ENCODE peak calls at places on chromosomes 1 and 21, in four cellular contexts. R is K562, C is HepG2, F is GM12878. J is an unnamed sample.

GRCh38 chr1:187725216-187725615 is 896.5 kb downstream of the PLA2G4A start:
- DNase-seq in F (no peak), C (no peak), R (no peak), J (no peak)

GRCh38 chr21:45575993-45576837 is 34.0 kb upstream of the SLC19A1 start:
- DNase-seq in R (no peak), C (no peak), F (no peak), J (no peak)

GRCh38 chr1:20719871-20720620 is 2.2 kb upstream of the KIF17 start:
- DNase-seq in F (no peak), C (no peak), R (no peak), J (no peak)

GRCh38 chr1:68449901-68450300 is at the start of gene RPE65:
- DNase-seq in F (no peak), C (no peak), R (no peak), J (no peak)

GRCh38 chr1:30682396-30683275 is 40.7 kb downstream of the MATN1 start:
- DNase-seq in R (no peak), C (no peak), F (no peak), J (no peak)

GRCh38 chr1:15843826-15844572 is 3.5 kb upstream of the SPEN start:
- DNase-seq in C (no peak), R (no peak), F (no peak), J (no peak)

GRCh38 chr1:113576271-113576670 is 183.0 kb downstream of the PHTF1 start:
- DNase-seq in C (no peak), R (no peak), F (no peak), J (no peak)

GRCh38 chr21:35367558-35367957 is 318.5 kb upstream of the RUNX1 start:
- DNase-seq in C (no peak), R (no peak), F (no peak), J (no peak)

GRCh38 chr1:50610563-50610962 is 187.3 kb upstream of the DMRTA2 start:
- DNase-seq in R (no peak), F (peak), C (no peak), J (no peak)

GRCh38 chr1:32701421-32701911 is 1.1 kb downstream of the SYNC start:
- DNase-seq in F (no peak), C (no peak), R (no peak), J (no peak)

GRCh38 chr21:41830764-41831452 is 48.2 kb downstream of the PRDM15 start:
- DNase-seq in R (no peak), F (no peak), C (no peak), J (no peak)

GRCh38 chr1:19091539-19091938 is 118.5 kb downstream of the UBR4 start:
- DNase-seq in F (no peak), R (no peak), C (no peak), J (no peak)

GRCh38 chr1:8913457-8913856 is 32.2 kb upstream of the CA6 start:
- DNase-seq in F (no peak), C (peak), R (no peak), J (no peak)

GRCh38 chr1:8950309-8950708 is 4.6 kb downstream of the CA6 start:
- DNase-seq in C (no peak), F (no peak), R (no peak), J (no peak)

GRCh38 chr1:156601122-156601830 is at the start of gene GPATCH4:
- DNase-seq in C (peak), F (no peak), R (peak), J (peak)

GRCh38 chr1:146032613-146033219 is 11.2 kb upstream of the HJV start:
- DNase-seq in F (peak), C (peak), R (peak), J (no peak)

GRCh38 chr1:59879556-59879955 is 47.0 kb downstream of the CYP2J2 start:
- DNase-seq in C (peak), F (no peak), R (peak), J (peak)

GRCh38 chr1:237013608-237014007 is 9.4 kb upstream of the MT1HL1 start:
- DNase-seq in C (no peak), R (no peak), F (no peak), J (peak)

GRCh38 chr1:214550339-214551051 is 907 bp downstream of the PTPN14 start:
- DNase-seq in F (no peak), R (no peak), C (no peak), J (peak)

GRCh38 chr1:242147096-242147976 is 148.4 kb upstream of the MAP1LC3C start:
- DNase-seq in F (no peak), C (no peak), R (no peak), J (peak)

GRCh38 chr1:37752583-37753471 is 12.1 kb downstream of the EPHA10 start:
- DNase-seq in R (peak), C (no peak), F (no peak), J (peak)

GRCh38 chr1:227892930-227893695 is 54.6 kb downstream of the WNT9A start:
- DNase-seq in R (no peak), F (no peak), C (no peak), J (no peak)

GRCh38 chr1:89532228-89532627 is 7.6 kb downstream of the LRRC8B start:
- DNase-seq in R (no peak), F (no peak), C (no peak), J (no peak)

GRCh38 chr1:119276558-119276957 is 92.0 kb upstream of the HAO2 start:
- DNase-seq in F (no peak), C (no peak), R (no peak), J (no peak)

GRCh38 chr1:23984417-23985186 is 4.5 kb upstream of the SRSF10 start:
- DNase-seq in C (peak), F (no peak), R (no peak), J (no peak)

GRCh38 chr1:61375082-61375880 is 292.9 kb downstream of the NFIA start:
- DNase-seq in F (no peak), C (no peak), R (no peak), J (no peak)

DNA sequence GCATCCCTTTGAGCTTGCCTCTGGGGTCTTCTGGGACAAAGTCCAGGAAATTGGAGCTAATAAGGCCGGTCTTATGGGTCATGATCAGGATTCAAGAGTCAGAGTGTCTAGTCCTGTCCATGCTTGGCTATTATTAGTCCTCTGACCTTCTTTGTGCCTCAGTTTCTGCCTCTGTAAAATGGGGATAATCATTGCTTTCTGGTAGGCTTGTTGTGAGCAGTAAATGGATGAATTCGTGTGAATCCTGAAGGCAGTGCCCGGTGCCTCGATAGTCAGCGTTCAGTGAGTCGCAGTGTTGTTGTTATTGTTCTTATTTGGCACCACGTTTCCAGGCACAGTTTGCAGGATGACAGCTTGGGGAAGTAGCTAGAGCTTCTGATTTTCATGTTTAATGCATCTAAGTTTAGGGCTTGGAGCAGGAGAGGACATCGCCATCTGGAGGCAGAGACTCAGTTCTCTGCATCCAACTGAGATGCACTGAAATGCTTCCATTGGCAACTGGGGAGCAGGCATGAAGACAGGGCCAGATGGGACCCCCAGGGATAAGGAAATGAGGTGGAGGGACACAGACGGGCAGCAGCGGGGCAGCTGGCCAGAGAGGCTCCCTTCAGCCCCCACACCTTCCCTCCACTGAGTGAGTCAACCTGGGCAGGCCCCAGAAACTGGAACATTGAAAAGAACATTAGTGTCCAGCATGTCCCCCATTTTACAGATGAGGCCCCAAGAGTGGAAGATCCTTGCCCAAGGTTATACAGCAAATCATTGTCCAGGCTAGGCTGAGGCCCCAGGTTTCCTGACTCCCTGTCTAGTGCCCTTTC is 160.3 kb downstream of the PTPRU start:
- DNase-seq in F (no peak), C (no peak), R (no peak), J (no peak)
- TF ChIP-seq CHD4 in F (no peak), C (no peak), R (no peak), J (no peak)

GRCh38 chr21:42883921-42884320 is 4.6 kb upstream of the WDR4 start:
- DNase-seq in C (no peak), R (no peak), F (no peak), J (no peak)
- TF ChIP-seq CHD4 in C (no peak), R (no peak), F (no peak), J (no peak)

DNA sequence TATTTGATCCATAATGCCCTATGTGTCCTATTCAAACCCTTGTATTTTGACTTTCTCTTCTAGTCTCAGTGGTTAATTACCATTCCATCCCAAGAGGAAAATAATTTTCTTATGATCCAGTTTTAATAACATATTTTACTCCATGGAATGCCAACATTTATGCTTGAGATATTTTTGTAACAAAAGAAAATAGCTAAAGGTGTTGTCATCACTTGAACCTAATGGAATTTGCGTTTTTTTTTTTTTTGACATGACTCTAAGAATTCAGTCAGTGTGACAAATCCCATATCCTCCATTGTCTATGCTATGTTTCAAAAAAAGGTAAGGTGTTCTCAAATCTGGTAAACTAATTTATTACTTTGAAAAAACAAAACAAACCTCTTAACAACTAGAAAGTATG is 324.1 kb upstream of the ADAMTS5 start:
- DNase-seq in R (no peak), F (no peak), C (no peak), J (no peak)
- TF ChIP-seq CHD4 in R (no peak), F (no peak), C (no peak), J (no peak)

GRCh38 chr1:78147031-78147430 is 101.3 kb downstream of the GIPC2 start:
- DNase-seq in R (no peak), C (no peak), F (no peak), J (no peak)

GRCh38 chr1:78143673-78144072 is 97.9 kb downstream of the GIPC2 start:
- DNase-seq in F (no peak), R (no peak), C (peak), J (no peak)

GRCh38 chr1:78143152-78143551 is 97.4 kb downstream of the GIPC2 start:
- DNase-seq in C (no peak), F (peak), R (no peak), J (no peak)

GRCh38 chr1:78146137-78146822 is 100.5 kb downstream of the GIPC2 start:
- DNase-seq in F (no peak), R (no peak), C (no peak), J (no peak)

GRCh38 chr1:78145105-78145580 is 99.4 kb downstream of the GIPC2 start:
- DNase-seq in R (peak), C (peak), F (no peak), J (peak)
- TF ChIP-seq CHD4 in R (no peak), C (no peak), F (no peak), J (no peak)

DNA sequence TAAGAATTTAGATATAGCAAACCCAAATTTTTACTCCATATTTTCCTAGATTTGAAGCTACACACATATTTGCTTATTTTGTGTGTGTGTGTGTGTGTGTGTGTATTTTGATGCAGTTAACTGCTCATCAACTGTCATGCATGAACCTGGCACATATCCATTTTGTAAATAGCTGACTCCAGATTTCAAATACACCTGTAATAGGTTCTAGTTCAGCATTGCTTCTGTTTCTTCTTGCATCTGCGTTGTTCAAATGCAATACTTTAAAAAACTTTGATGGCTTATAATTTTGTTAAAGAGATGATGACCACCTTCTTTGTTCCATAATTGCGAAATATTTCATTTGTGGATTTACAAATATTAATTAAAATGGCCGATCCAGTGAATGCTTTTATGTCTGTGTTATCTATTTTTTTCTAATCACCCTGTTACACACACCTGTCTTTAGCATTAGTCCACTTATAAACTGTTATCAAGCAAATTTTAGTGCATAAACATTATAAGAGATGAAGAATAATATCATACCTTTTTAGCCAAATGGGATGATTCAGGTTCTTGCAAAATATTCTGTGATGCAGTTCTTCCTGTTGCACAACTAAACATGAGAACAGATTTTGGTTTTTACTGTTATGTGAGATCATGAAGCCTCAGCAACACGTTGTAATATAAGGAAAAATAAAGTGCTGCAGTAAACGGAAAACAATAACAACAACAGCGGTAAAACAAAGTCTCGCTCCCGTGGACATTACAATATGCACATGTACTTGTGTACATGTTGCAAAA is 12.7 kb upstream of the S100A11 start:
- DNase-seq in R (no peak), C (no peak), F (no peak), J (no peak)
- TF ChIP-seq CHD4 in R (no peak), C (no peak), F (no peak), J (no peak)

GRCh38 chr1:169595764-169596711 is 9.8 kb upstream of the F5 start:
- DNase-seq in C (peak), F (no peak), R (no peak), J (no peak)

GRCh38 chr1:169604781-169605560 is 18.7 kb upstream of the F5 start:
- DNase-seq in R (no peak), F (peak), C (no peak), J (no peak)

GRCh38 chr1:169601096-169601881 is 15.0 kb upstream of the F5 start:
- DNase-seq in F (peak), C (peak), R (peak), J (peak)
- TF ChIP-seq CHD4 in F (no peak), C (no peak), R (no peak), J (no peak)

GRCh38 chr1:34709547-34709946 is 45.3 kb upstream of the GJB5 start:
- DNase-seq in C (no peak), F (no peak), R (no peak), J (no peak)
- TF ChIP-seq CHD4 in C (no peak), F (no peak), R (no peak), J (no peak)

DNA sequence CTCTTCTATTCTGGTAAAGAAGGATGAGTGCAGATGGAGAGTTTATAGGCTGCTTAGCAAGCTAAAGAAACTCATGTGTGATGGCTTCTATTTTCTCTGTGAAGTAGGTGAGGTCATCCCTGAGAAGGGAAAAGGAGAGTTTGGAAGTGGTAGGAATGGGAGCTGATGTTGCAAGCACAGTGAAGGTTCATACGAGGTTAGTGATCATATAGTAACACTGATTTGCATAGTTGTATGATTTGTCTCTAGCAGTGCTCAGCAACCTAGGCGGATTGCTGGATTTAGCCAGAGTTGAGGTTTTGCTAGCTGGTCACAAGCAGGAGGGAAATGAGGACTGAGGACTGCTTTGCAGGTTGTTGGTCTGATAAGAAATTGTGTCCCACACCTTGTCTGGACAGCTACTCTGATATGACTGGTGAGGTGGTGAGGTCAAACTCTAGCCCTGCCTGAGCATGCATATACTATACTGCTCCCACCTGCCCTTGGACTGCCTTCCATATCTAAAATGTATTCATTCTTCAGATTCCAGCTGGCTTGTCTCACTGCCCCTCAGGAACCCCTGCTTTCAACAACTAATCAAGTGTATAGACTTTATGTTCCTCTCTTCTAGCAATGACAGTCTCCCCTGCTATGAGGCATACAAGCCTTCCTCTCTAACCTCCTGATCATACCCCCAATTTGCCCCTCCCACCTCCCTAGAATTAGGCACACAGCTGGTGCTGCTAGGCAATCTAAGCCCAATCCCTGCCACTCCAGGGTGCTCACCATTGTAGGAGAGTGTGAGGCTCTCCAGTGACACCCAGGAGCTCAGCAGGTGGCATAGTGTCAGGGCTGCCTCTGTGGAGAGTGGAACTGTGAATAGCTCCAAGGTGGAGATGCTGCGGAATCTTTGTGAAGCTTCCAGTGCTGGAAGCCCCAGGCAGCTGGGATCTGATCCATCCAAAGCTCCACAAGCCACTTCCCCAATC is 18.5 kb downstream of the LRRC41 start:
- DNase-seq in R (no peak), F (no peak), C (no peak), J (no peak)
- TF ChIP-seq CHD4 in R (no peak), F (no peak), C (no peak), J (no peak)

DNA sequence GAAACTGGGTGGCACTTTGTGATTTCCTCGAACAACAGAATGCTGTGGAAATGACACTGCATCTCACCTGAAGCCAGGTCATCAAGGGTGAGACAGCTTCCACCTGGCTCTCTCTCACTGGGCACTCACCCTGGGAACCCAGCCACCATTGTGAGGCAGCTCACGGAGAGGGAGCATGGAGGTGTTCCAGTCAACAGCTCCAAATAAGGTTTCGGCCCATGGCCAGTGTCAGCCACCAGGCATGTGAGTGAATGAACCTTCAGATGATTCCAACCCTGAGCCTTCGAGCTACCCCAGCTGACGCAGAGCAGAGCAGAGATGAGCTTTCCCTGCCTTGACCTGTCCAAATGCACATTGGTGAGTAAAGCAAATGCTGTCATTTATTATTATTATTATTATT is 58.1 kb downstream of the SYDE2 start:
- DNase-seq in F (no peak), C (no peak), R (no peak), J (no peak)
- TF ChIP-seq CHD4 in F (no peak), C (no peak), R (no peak), J (no peak)

DNA sequence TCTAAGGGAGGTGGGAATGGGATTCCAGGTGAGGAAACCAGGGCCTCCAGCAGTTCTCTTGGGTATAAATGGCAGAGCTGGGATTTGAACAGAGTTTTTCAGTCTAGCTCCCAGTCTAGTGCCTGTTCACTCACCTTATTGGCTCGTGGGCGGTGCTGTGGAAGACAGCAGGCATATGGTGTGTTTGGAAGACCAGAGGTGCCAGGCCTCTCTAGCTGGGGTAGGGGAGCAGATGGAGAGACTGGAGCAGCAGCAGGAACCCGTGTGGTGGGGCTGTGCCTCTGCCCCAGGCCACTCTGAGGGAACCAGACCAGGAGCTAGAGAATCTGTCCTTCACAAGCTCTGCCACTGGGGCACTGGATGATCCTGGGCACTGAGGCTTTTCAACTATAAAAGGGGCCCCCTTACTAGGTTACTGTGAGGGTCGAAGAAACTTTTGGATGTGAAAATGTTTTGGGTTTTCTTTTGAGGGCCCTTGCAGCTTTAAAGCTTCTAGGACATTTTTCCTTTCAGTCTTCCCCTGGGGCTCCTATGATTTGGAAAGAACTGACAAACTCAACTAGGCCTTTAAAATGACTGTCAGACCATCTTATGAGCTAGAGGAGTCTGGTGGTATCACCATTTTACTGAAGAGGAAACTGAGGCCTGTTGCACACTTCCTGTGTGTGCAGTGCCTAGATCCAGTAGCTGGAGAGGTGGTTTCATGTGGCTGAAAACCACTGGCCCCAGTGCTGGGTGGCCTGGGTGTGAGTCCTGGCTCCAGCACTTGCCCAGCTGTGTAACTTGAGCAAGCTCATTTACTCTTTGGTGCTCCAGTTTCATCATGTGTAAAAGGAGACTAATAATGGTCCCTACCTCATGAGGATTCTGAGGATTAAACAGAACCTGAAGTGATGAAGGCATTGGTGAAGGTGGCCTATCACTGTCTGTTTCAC is 6.1 kb downstream of the DMRTB1 start:
- DNase-seq in R (no peak), C (no peak), F (no peak), J (no peak)
- TF ChIP-seq CHD4 in R (no peak), C (no peak), F (no peak), J (no peak)